ENCODE peak calls at places on chromosomes 4 and X, in seven cellular contexts. D is right lobe of liver; J is cardiac muscle cell; U is endodermal cell; M is GM23248; T is HCT116; C is CD8-positive, alpha-beta memory T cell. E is an unnamed sample. For H3K9me3, the result is how much of the 10 kb centered on the place peaks cover.

GRCh38 chrX:132924426-132924825 is 34.0 kb downstream of the HS6ST2 start:
- DNase-seq in D (no peak), J (no peak), U (no peak), M (no peak), T (no peak), C (no peak), E (no peak)

GRCh38 chrX:70262952-70263567 is 3.1 kb upstream of the P2RY4 start:
- DNase-seq in D (no peak), J (peak), U (peak), M (peak), T (no peak), C (no peak), E (peak)

GRCh38 chr4:134216436-134216835 is 14.8 kb upstream of the PABPC4L start:
- DNase-seq in D (no peak), J (no peak), U (no peak), M (peak), T (no peak), C (no peak), E (no peak)

GRCh38 chrX:8738588-8739189 is 6.8 kb upstream of the ANOS1 start:
- DNase-seq in D (no peak), J (peak), U (peak), M (peak), T (no peak), C (peak), E (peak)

GRCh38 chr4:7381890-7382633 is 52.7 kb downstream of the PSAPL1 start:
- DNase-seq in D (peak), J (no peak), U (no peak), M (no peak), T (no peak), C (no peak), E (no peak)

GRCh38 chr4:151567056-151567455 is 158.1 kb downstream of the FHIP1A start:
- DNase-seq in D (no peak), J (no peak), U (no peak), M (no peak), T (no peak), C (no peak), E (no peak)

GRCh38 chr4:110610940-110611785 is 11.7 kb downstream of the PITX2 start:
- DNase-seq in D (no peak), J (no peak), U (peak), M (peak), T (no peak), C (no peak), E (no peak)

GRCh38 chr4:183348706-183349659 is 26.8 kb upstream of the CLDN24 start:
- DNase-seq in D (no peak), J (no peak), U (no peak), M (peak), T (no peak), C (no peak), E (no peak)

DNA sequence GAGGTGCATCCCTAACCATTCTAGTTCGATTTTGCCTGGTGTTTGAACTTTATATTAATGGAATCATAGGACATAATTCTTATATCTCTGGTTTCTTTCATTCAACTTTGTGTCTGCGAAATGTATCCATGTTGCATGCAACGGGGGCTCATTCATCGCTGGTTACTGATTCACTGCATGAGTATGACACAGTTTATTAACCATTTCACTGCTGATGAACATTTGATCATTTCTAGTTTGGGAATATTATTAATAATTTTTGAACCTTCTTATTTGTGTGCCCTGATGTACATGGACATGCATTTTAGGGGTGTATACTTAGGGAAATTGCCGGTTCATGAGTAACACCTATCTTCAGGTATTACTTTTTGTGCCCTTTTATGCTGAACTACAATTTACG is 5.1 kb upstream of the TMEM271 start:
- DNase-seq in D (no peak), J (no peak), U (no peak), M (no peak), T (no peak), C (no peak), E (no peak)
- H3K9me3 ChIP-seq in D (under half), J (under half), U (under half), M (under half), T (under half), C (under half), E (under half)

GRCh38 chrX:152231106-152231505 is 92.7 kb upstream of the MAGEA10 start:
- DNase-seq in D (no peak), J (no peak), U (no peak), M (no peak), T (no peak), C (no peak), E (no peak)
- H3K9me3 ChIP-seq in D (under half), J (under half), U (under half), M (under half), T (under half), C (under half), E (under half)

GRCh38 chr4:11634283-11634682 is 205.6 kb upstream of the HS3ST1 start:
- DNase-seq in D (no peak), J (no peak), U (no peak), M (no peak), T (no peak), C (no peak), E (no peak)

GRCh38 chr4:11633435-11633834 is 204.7 kb upstream of the HS3ST1 start:
- DNase-seq in D (no peak), J (no peak), U (no peak), M (no peak), T (no peak), C (no peak), E (no peak)

GRCh38 chr4:11632488-11632887 is 203.8 kb upstream of the HS3ST1 start:
- DNase-seq in D (no peak), J (no peak), U (no peak), M (no peak), T (peak), C (no peak), E (no peak)

GRCh38 chr4:11632015-11632414 is 203.3 kb upstream of the HS3ST1 start:
- DNase-seq in D (no peak), J (no peak), U (no peak), M (no peak), T (no peak), C (no peak), E (no peak)

DNA sequence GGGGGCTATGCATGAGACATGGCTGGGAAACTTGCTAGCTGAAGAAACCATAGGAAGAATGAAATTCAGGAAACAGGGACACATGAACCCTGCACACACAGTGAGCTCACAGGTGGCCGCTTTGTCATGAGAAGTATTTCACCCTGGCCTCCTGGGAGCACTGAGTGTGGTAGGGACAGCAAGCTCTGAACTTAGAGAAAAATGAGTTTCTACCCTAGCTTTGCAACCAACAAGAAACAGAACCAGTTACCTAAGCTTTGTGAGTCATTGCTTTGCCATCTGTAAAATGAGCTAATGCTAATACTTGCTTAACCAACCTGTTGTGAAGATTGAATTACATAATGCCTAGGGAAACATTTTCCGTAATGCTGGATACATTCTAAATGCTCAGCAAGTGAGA is 206.6 kb upstream of the HS3ST1 start:
- DNase-seq in D (no peak), J (no peak), U (no peak), M (no peak), T (peak), C (no peak), E (no peak)
- H3K9me3 ChIP-seq in D (under half), J (under half), U (under half), M (under half), T (under half), C (under half), E (under half)

GRCh38 chr4:19216495-19216894 is 1035.2 kb upstream of the SLIT2 start:
- DNase-seq in D (no peak), J (no peak), U (no peak), M (no peak), T (no peak), C (no peak), E (no peak)

GRCh38 chr4:19214591-19214990 is 1037.1 kb upstream of the SLIT2 start:
- DNase-seq in D (no peak), J (no peak), U (no peak), M (no peak), T (no peak), C (no peak), E (no peak)

GRCh38 chr4:19213388-19213787 is 1038.3 kb upstream of the SLIT2 start:
- DNase-seq in D (no peak), J (no peak), U (no peak), M (no peak), T (no peak), C (no peak), E (peak)
- H3K9me3 ChIP-seq in D (under half), J (under half), U (under half), M (under half), T (under half), C (under half), E (under half)

GRCh38 chr4:49002931-49003330 is 16.9 kb downstream of the CWH43 start:
- DNase-seq in D (no peak), J (no peak), U (no peak), M (no peak), T (no peak), C (no peak), E (no peak)

GRCh38 chr4:49000806-49001205 is 14.7 kb downstream of the CWH43 start:
- DNase-seq in D (no peak), J (no peak), U (no peak), M (no peak), T (no peak), C (no peak), E (no peak)

GRCh38 chr4:48998440-48998839 is 12.4 kb downstream of the CWH43 start:
- DNase-seq in D (no peak), J (no peak), U (no peak), M (no peak), T (no peak), C (no peak), E (no peak)

GRCh38 chr4:48997962-48998361 is 11.9 kb downstream of the CWH43 start:
- DNase-seq in D (no peak), J (no peak), U (no peak), M (no peak), T (no peak), C (no peak), E (no peak)
- H3K9me3 ChIP-seq in D (under half), J (under half), U (under half), M (under half), T (under half), C (under half), E (under half)